ENCODE peak calls at places on chromosomes 7 and 10, in seven cellular contexts. W, R, J, Q, X, C and V are unnamed samples.

GRCh38 chr7:121797283-121798037 is 75.5 kb upstream of the PTPRZ1 start:
- DNase-seq in W (no peak), R (no peak), J (no peak), Q (no peak), X (no peak), C (peak), V (no peak)

GRCh38 chr7:16916111-16916639 is 34.4 kb upstream of the AGR3 start:
- DNase-seq in W (no peak), R (no peak), J (no peak), Q (no peak), X (no peak), C (peak), V (no peak)

GRCh38 chr7:66146701-66147100 is 32.1 kb downstream of the CRCP start:
- DNase-seq in W (no peak), R (no peak), J (no peak), Q (no peak), X (no peak), C (peak), V (no peak)

GRCh38 chr7:95317546-95317945 is 6.8 kb downstream of the PON1 start:
- DNase-seq in W (no peak), R (no peak), J (no peak), Q (no peak), X (no peak), C (no peak), V (no peak)

GRCh38 chr10:1253476-1254353 is 197.5 kb downstream of the WDR37 start:
- DNase-seq in W (no peak), R (no peak), J (no peak), Q (no peak), X (no peak), C (no peak), V (no peak)

GRCh38 chr7:26603631-26604030 is 260.8 kb downstream of the SKAP2 start:
- DNase-seq in W (no peak), R (no peak), J (no peak), Q (no peak), X (no peak), C (no peak), V (no peak)

GRCh38 chr10:68784476-68784875 is 42.9 kb upstream of the STOX1 start:
- DNase-seq in W (no peak), R (no peak), J (no peak), Q (no peak), X (no peak), C (peak), V (no peak)

GRCh38 chr10:83539528-83540308 is 599.6 kb upstream of the GHITM start:
- DNase-seq in W (no peak), R (no peak), J (no peak), Q (no peak), X (no peak), C (peak), V (peak)

GRCh38 chr10:103278862-103279298 is 1.9 kb downstream of the INA start:
- DNase-seq in W (no peak), R (peak), J (peak), Q (no peak), X (peak), C (peak), V (peak)

GRCh38 chr10:116972136-116972535 is 32.9 kb downstream of the SHTN1 start:
- DNase-seq in W (no peak), R (no peak), J (no peak), Q (no peak), X (no peak), C (no peak), V (no peak)

GRCh38 chr10:47380341-47381215 is 3.5 kb downstream of the ZNF488 start:
- DNase-seq in W (no peak), R (no peak), J (peak), Q (no peak), X (no peak), C (no peak), V (no peak)

GRCh38 chr7:90266808-90267207 is 21.8 kb downstream of the CFAP69 start:
- DNase-seq in W (no peak), R (no peak), J (peak), Q (no peak), X (no peak), C (peak), V (no peak)

GRCh38 chr7:56046728-56047445 is 4.4 kb downstream of the PSPH start:
- DNase-seq in W (no peak), R (no peak), J (no peak), Q (peak), X (no peak), C (peak), V (no peak)

GRCh38 chr7:2978403-2978802 is 65.3 kb downstream of the CARD11 start:
- DNase-seq in W (no peak), R (peak), J (no peak), Q (no peak), X (no peak), C (peak), V (no peak)

GRCh38 chr10:69089638-69090599 is 2.0 kb downstream of the SRGN start:
- DNase-seq in W (no peak), R (peak), J (peak), Q (no peak), X (no peak), C (peak), V (no peak)